ENCODE peak calls at places on chromosome 19, in nine cellular contexts. W, O, S, C, V, K, R, U and Z are unnamed samples.

GRCh38 chr19:6528544-6529121 is 2.2 kb upstream of the TNFSF9 start:
- DNase-seq in W (no peak), O (no peak), S (peak), C (peak), V (peak), K (no peak), R (no peak), U (peak), Z (no peak)

GRCh38 chr19:872266-872951 is 12.9 kb downstream of the CFD start:
- DNase-seq in W (no peak), O (peak), S (peak), C (peak), V (peak), K (peak), R (peak), U (peak), Z (no peak)

GRCh38 chr19:47348819-47349795 is at the start of gene DHX34:
- DNase-seq in W (peak), O (peak), S (peak), C (peak), V (peak), K (peak), R (peak), U (peak), Z (peak)

GRCh38 chr19:46746281-46746965 is at the start of gene STRN4:
- DNase-seq in W (no peak), O (peak), S (peak), C (no peak), V (peak), K (peak), R (peak), U (peak), Z (no peak)

GRCh38 chr19:42251572-42251990 is 3.3 kb downstream of the ERF start:
- DNase-seq in W (no peak), O (no peak), S (no peak), C (no peak), V (no peak), K (no peak), R (no peak), U (no peak), Z (no peak)

GRCh38 chr19:56273563-56274117 is 1.1 kb downstream of the EDDM13 start:
- DNase-seq in W (no peak), O (peak), S (no peak), C (peak), V (no peak), K (no peak), R (no peak), U (no peak), Z (peak)

GRCh38 chr19:29001006-29001921 is 211.7 kb downstream of the UQCRFS1 start:
- DNase-seq in W (no peak), O (no peak), S (no peak), C (peak), V (no peak), K (no peak), R (no peak), U (no peak), Z (no peak)

GRCh38 chr19:1324792-1325567 is 39.3 kb downstream of the EFNA2 start:
- DNase-seq in W (no peak), O (peak), S (peak), C (peak), V (peak), K (peak), R (no peak), U (peak), Z (peak)

GRCh38 chr19:35476149-35476548 is 14.1 kb downstream of the KRTDAP start:
- DNase-seq in W (no peak), O (no peak), S (no peak), C (no peak), V (peak), K (no peak), R (no peak), U (no peak), Z (no peak)

GRCh38 chr19:1164684-1165531 is 9.2 kb downstream of the SBNO2 start:
- DNase-seq in W (no peak), O (no peak), S (no peak), C (no peak), V (no peak), K (no peak), R (no peak), U (no peak), Z (no peak)

GRCh38 chr19:29004796-29005195 is 208.2 kb downstream of the UQCRFS1 start:
- DNase-seq in W (no peak), O (no peak), S (no peak), C (no peak), V (no peak), K (no peak), R (no peak), U (no peak), Z (no peak)

GRCh38 chr19:57583521-57584416 is at the start of gene ZIK1:
- DNase-seq in W (peak), O (no peak), S (peak), C (peak), V (peak), K (peak), R (peak), U (peak), Z (peak)

GRCh38 chr19:55620951-55621672 is 3.3 kb downstream of the ZNF784 start:
- DNase-seq in W (no peak), O (no peak), S (no peak), C (no peak), V (no peak), K (no peak), R (no peak), U (no peak), Z (no peak)

GRCh38 chr19:45938733-45939319 is 24.2 kb upstream of the NANOS2 start:
- DNase-seq in W (no peak), O (no peak), S (no peak), C (no peak), V (no peak), K (no peak), R (no peak), U (no peak), Z (no peak)

GRCh38 chr19:35458821-35459391 is 10.8 kb downstream of the FFAR2 start:
- DNase-seq in W (no peak), O (no peak), S (no peak), C (no peak), V (no peak), K (no peak), R (no peak), U (no peak), Z (no peak)

GRCh38 chr19:42284641-42285341 is 15.7 kb downstream of the CIC start:
- DNase-seq in W (no peak), O (no peak), S (no peak), C (no peak), V (peak), K (peak), R (no peak), U (peak), Z (no peak)

GRCh38 chr19:7440188-7440975 is 48.5 kb downstream of the PEX11G start:
- DNase-seq in W (no peak), O (no peak), S (no peak), C (no peak), V (no peak), K (no peak), R (no peak), U (no peak), Z (no peak)

GRCh38 chr19:15292847-15293582 is 39.3 kb downstream of the BRD4 start:
- DNase-seq in W (no peak), O (no peak), S (no peak), C (peak), V (no peak), K (no peak), R (no peak), U (no peak), Z (no peak)

GRCh38 chr19:1445185-1445931 is 4.6 kb upstream of the APC2 start:
- DNase-seq in W (no peak), O (peak), S (peak), C (peak), V (peak), K (peak), R (peak), U (peak), Z (no peak)

GRCh38 chr19:18121166-18121565 is 23.6 kb downstream of the MAST3 start:
- DNase-seq in W (no peak), O (no peak), S (no peak), C (no peak), V (no peak), K (no peak), R (no peak), U (no peak), Z (no peak)

GRCh38 chr19:18117692-18118378 is 20.3 kb downstream of the MAST3 start:
- DNase-seq in W (no peak), O (peak), S (peak), C (peak), V (peak), K (peak), R (peak), U (peak), Z (peak)

GRCh38 chr19:18120127-18120526 is 22.5 kb downstream of the MAST3 start:
- DNase-seq in W (no peak), O (no peak), S (no peak), C (no peak), V (no peak), K (no peak), R (no peak), U (no peak), Z (no peak)

GRCh38 chr19:18118420-18119242 is 21.1 kb downstream of the MAST3 start:
- DNase-seq in W (no peak), O (no peak), S (no peak), C (peak), V (no peak), K (no peak), R (no peak), U (no peak), Z (no peak)

GRCh38 chr19:18119243-18120105 is 21.9 kb downstream of the MAST3 start:
- DNase-seq in W (no peak), O (no peak), S (no peak), C (no peak), V (peak), K (peak), R (no peak), U (no peak), Z (no peak)
- H3K4me3 ChIP-seq in W (no peak), O (no peak), S (no peak), C (peak), V (peak), K (peak), R (no peak), U (no peak), Z (peak)

GRCh38 chr19:16482745-16483144 is 11.0 kb upstream of the EPS15L1 start:
- DNase-seq in W (no peak), O (no peak), S (no peak), C (no peak), V (no peak), K (no peak), R (no peak), U (no peak), Z (no peak)
- TF ChIP-seq CTCF in W (no peak), O (no peak), S (no peak), C (no peak), V (no peak), K (no peak), R (no peak), U (no peak), Z (no peak)

DNA sequence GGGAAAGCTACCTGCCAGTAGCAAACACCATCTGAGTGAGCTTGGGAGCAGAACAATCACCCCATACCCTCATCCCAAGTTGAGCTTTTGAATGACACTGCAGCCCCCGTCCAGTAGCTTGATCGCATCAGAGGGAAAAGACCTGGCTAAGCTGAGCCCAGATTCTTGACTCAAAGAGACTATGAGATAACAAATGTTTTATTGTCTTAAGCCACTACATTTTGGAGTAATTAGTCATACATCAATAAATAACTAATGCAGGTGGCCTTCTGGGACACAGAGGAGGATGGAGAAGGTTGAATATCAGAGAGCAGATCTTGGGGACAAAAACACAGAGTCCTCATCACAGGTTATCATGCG is 24.6 kb upstream of the IGSF23 start:
- DNase-seq in W (no peak), O (peak), S (no peak), C (no peak), V (no peak), K (no peak), R (no peak), U (no peak), Z (no peak)
- H3K4me3 ChIP-seq in W (no peak), O (peak), S (no peak), C (no peak), V (no peak), K (no peak), R (no peak), U (no peak), Z (no peak)

GRCh38 chr19:51688665-51689571 is 4.2 kb upstream of the SPACA6 start:
- DNase-seq in W (peak), O (peak), S (peak), C (peak), V (peak), K (no peak), R (peak), U (peak), Z (peak)
- TF ChIP-seq CTCF in W (no peak), O (no peak), S (no peak), C (peak), V (no peak), K (no peak), R (no peak), U (no peak), Z (no peak)

DNA sequence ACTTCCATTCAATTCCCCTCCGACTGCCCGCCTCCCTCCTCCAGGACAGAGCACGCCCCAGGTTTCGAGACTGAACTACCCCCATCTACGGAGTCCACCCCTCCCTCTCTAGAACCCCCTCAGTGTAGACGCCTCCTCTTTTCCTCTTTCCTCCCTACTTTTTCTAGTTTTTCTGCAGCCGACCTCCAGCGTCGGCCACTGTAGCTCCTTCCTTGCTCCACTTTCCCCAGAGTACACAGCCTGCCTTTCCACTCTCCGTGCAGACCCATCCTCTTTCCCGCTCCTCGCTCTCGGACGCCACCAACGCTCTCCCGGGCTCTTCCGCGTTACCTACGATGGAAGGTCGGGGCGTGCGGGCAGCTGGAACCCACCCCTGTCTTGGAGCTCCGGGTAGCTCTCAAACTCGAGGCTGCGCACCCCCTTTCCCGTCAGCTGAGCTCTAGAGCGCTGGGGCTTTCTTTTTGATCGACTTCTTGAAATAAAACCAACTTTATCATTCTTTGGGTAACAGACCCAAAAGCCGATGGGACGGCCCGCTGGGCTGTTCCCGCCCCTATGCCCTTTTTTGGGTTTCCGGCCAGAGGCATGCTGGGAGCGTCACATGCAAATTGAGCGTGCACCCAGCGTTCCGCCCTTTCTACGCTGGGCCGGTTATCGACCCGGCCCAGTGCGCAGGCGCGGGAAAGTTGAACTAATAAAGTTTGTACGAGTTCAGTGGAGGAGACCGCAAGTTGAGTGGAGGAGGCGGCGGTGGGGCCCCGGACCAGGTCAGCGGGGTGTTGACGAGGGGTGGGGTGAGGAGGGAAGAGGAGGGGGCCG is at the start of the genes BCL2L12 and IRF3:
- DNase-seq in W (peak), O (peak), S (peak), C (peak), V (peak), K (peak), R (peak), U (peak), Z (peak)
- H3K4me3 ChIP-seq in W (peak), O (peak), S (peak), C (peak), V (peak), K (peak), R (peak), U (peak), Z (peak)

GRCh38 chr19:13006431-13007281 is 11.4 kb downstream of the NFIX start:
- DNase-seq in W (no peak), O (no peak), S (no peak), C (no peak), V (no peak), K (no peak), R (no peak), U (no peak), Z (no peak)

GRCh38 chr19:13008926-13009787 is 13.9 kb downstream of the NFIX start:
- DNase-seq in W (no peak), O (peak), S (no peak), C (peak), V (peak), K (no peak), R (no peak), U (no peak), Z (no peak)

GRCh38 chr19:13005253-13005652 is 10.0 kb downstream of the NFIX start:
- DNase-seq in W (no peak), O (no peak), S (no peak), C (no peak), V (no peak), K (no peak), R (no peak), U (no peak), Z (no peak)

GRCh38 chr19:13005861-13006370 is 10.6 kb downstream of the NFIX start:
- DNase-seq in W (no peak), O (no peak), S (no peak), C (no peak), V (no peak), K (no peak), R (no peak), U (no peak), Z (no peak)

DNA sequence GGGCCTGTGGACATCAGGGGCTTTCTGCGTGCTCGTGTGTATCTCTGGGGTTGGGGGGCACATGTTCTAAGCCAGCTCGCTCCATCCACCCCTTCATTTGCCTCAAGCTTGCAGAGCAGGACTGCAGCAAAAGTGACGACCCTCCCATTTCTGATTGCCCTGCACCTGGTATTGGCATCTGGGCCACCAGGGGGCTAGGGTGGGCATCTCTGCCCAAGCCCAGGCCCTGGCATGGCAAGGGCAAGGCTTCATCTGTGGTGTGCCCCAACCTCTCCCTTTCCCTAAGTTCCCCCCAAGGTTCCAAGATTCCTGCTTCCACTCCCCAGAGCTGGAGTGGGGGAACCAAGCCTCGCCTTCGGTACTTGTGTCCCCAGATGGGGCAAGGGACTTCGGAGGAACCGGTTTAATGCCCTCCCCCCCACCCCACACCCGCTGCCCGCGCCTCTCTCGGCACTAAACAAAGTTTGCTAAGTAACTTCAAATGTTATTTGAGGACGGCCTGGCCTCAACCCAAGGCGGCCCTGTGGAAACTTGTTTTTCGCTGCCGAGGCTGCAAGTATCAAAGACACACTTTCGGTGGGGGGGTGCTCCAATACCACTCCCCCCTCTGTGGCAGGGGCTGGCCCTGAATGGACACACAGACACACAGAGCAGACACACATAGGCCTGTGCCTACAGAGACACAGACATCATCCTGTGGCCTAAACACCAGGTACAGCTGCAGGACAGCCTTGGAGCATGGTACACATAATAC is 12.2 kb downstream of the NFIX start:
- DNase-seq in W (no peak), O (no peak), S (no peak), C (peak), V (no peak), K (no peak), R (no peak), U (peak), Z (no peak)
- TF ChIP-seq CTCF in W (no peak), O (peak), S (no peak), C (peak), V (peak), K (no peak), R (no peak), U (no peak), Z (no peak)